ENCODE peak calls at places on chromosomes 3 and 15, in six cellular contexts. N, L, W, B, U and T are unnamed samples. For H3K4me1, the result is how much of the 10 kb centered on the place peaks cover.

GRCh38 chr3:53185761-53186465 is 24.9 kb downstream of the PRKCD start:
- DNase-seq in N (no peak), W (no peak), U (no peak), B (no peak), L (no peak), T (no peak)

GRCh38 chr15:47182818-47183217 is 534.5 kb upstream of the SEMA6D start:
- DNase-seq in L (no peak), N (no peak), U (no peak), W (no peak), B (no peak), T (no peak)

GRCh38 chr3:635393-635792 is 438.8 kb downstream of the CHL1 start:
- DNase-seq in B (no peak), U (no peak), L (peak), N (no peak), W (no peak), T (no peak)

GRCh38 chr15:31472636-31473383 is 146.2 kb downstream of the KLF13 start:
- DNase-seq in W (no peak), U (no peak), L (peak), N (no peak), B (peak), T (peak)

GRCh38 chr3:141845407-141846049 is 30.9 kb upstream of the ATP1B3 start:
- DNase-seq in B (no peak), L (no peak), N (peak), U (peak), W (no peak), T (no peak)

GRCh38 chr15:70235347-70235746 is 137.6 kb upstream of the TLE3 start:
- DNase-seq in W (no peak), L (no peak), U (no peak), N (no peak), B (no peak), T (no peak)

GRCh38 chr15:39466428-39466827 is 114.5 kb upstream of the THBS1 start:
- DNase-seq in U (no peak), L (no peak), N (no peak), B (no peak), W (no peak), T (peak)

GRCh38 chr3:185152433-185153169 is at the start of gene C3orf70:
- DNase-seq in B (peak), U (peak), L (peak), N (peak), W (peak), T (peak)

GRCh38 chr3:128313936-128314335 is 152.8 kb downstream of the DNAJB8 start:
- DNase-seq in B (no peak), W (no peak), N (no peak), L (no peak), U (no peak), T (no peak)

GRCh38 chr3:59818033-59818936 is 768.5 kb upstream of the CFAP20DC start:
- DNase-seq in N (peak), U (peak), L (peak), B (peak), W (peak), T (peak)

GRCh38 chr3:184361532-184361931 is at the start of the genes CLCN2 and POLR2H:
- DNase-seq in W (no peak), B (peak), N (peak), U (peak), L (peak), T (peak)

GRCh38 chr15:51366071-51366470 is 24.6 kb downstream of the GLDN start:
- DNase-seq in W (no peak), N (no peak), L (no peak), U (no peak), B (no peak), T (no peak)

GRCh38 chr15:58864602-58865419 is 68.7 kb downstream of the SLTM start:
- DNase-seq in W (no peak), B (no peak), L (peak), U (peak), N (peak), T (peak)

GRCh38 chr3:65808407-65808806 is 230.3 kb downstream of the MAGI1 start:
- DNase-seq in W (no peak), U (no peak), B (no peak), N (no peak), L (no peak), T (no peak)

GRCh38 chr15:94247789-94248638 is 16.7 kb downstream of the MCTP2 start:
- DNase-seq in U (no peak), W (no peak), L (no peak), N (no peak), B (no peak), T (no peak)

GRCh38 chr3:23987376-23987775 is 42.3 kb downstream of the NR1D2 start:
- DNase-seq in L (no peak), N (no peak), B (no peak), W (no peak), U (no peak), T (no peak)

GRCh38 chr3:42701371-42702065 is 1.1 kb downstream of the HHATL start:
- DNase-seq in N (peak), W (no peak), U (peak), L (peak), B (peak), T (peak)

GRCh38 chr3:140438736-140439505 is 238.9 kb upstream of the TRIM42 start:
- DNase-seq in W (no peak), B (no peak), N (no peak), L (no peak), U (no peak), T (no peak)

GRCh38 chr3:177905895-177906511 is 630.2 kb upstream of the KCNMB2 start:
- DNase-seq in U (peak), W (no peak), N (no peak), B (no peak), L (peak), T (no peak)
- TF ChIP-seq CTCF in U (no peak), W (no peak), N (no peak), B (peak), L (peak), T (no peak)

DNA sequence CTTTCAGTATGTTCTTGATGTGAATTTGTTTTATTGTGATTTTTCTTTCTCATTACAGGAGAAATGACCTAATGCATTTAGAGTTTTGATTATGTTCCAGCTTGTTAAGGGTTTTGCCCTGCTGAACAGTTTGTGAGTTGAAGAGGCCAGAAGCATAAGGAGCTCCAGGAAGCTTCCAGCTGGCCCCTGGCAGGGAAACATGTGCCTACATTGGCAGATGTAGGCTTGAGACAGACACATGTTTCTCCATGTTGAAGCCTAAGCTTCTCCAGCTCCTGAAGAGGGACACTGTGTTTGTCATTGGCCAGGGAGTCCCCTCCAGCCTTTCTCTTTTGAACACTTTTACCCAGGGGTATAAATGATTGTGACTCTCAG is 88.4 kb downstream of the ASB7 start:
- DNase-seq in U (no peak), W (no peak), B (no peak), L (no peak), N (no peak), T (no peak)
- H3K4me3 ChIP-seq in U (no peak), W (no peak), B (no peak), L (no peak), N (no peak), T (no peak)

GRCh38 chr15:63891763-63892123 is 58.0 kb upstream of the HERC1 start:
- DNase-seq in U (no peak), W (no peak), N (no peak), B (peak), L (no peak), T (no peak)

GRCh38 chr15:63893866-63894661 is 60.3 kb upstream of the HERC1 start:
- DNase-seq in L (no peak), U (no peak), W (no peak), B (peak), N (no peak), T (no peak)

GRCh38 chr15:63891079-63891762 is 57.5 kb upstream of the HERC1 start:
- DNase-seq in W (peak), U (peak), N (peak), B (peak), L (peak), T (peak)

GRCh38 chr15:63894662-63894949 is 60.9 kb upstream of the HERC1 start:
- DNase-seq in L (no peak), W (no peak), B (no peak), U (no peak), N (no peak), T (no peak)

DNA sequence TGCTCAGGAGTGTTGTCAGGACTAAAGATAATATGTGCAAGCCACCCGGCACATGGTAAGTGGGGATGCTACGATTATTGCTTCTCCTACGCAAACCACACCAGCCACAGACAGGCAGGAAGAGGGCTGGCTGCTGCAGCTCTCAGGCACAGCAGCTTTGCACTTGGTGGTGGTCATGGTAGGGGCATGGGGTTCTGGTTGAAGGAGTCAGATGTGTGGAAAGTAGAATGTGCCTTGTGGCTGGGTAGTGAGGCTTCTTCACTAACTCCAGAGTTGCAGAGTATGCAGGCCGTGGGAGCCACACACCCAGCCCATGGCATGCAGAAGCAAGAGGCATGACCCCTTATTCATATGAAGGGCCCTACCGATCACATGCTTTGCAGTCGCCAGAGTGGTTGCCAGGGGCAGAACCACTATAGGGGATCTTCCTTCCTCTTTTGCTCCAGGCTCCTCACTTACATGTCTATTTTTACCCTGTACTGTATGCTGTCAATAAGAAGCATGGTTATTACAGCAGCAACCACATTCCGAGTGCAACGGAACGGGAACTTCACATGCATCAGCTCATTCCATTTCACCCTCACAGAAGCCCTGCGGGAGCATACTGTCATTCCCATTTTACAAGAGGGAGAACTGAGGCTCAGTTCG is 59.2 kb upstream of the HERC1 start:
- DNase-seq in B (peak), W (no peak), U (no peak), L (no peak), N (no peak), T (peak)
- H3K4me1 ChIP-seq in B (under half), W (under half), U (under half), L (under half), N (under half), T (half or more)

DNA sequence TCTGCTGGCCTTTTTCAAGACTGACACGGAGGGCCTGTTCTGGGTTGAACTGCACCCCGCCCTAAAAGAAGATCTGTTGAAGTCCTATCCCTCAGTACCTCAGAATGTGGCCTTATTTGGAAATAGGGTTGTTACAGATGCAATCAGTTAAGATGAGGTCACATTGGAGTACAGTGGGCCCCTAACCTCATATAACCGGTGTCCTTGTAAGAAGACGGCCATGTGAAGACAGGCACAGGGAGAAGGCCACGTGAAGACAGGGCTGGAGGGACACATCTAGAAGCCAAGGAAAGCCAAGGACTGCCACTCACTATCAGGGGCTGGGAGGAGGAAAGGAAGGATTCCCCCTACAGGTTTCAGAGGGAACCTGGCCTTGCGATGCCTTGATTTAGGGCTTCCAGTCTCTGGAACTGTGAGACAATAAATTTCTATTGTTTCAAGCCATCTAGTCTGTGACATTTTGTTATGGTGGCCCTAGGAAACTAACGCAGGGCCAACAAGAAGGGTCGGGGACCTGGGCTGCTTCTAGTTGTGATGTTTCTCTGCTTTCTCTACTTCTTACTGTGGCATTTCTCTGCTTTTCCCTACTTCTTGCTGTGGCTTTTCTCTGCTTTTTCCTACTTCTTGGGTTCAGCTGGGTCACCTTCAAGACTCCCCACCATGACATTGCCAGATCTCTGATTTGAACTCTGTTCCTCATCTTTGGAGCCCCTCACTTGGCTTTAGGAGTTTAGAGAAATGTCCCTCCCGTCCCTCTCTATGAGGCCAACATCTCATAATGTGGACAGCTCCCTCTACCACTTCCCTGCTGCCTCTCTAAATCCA is 4.8 kb upstream of the CCDC174 start:
- DNase-seq in N (no peak), W (no peak), U (peak), B (no peak), L (no peak), T (no peak)
- TF ChIP-seq CTCF in N (no peak), W (no peak), U (peak), B (no peak), L (peak), T (no peak)

DNA sequence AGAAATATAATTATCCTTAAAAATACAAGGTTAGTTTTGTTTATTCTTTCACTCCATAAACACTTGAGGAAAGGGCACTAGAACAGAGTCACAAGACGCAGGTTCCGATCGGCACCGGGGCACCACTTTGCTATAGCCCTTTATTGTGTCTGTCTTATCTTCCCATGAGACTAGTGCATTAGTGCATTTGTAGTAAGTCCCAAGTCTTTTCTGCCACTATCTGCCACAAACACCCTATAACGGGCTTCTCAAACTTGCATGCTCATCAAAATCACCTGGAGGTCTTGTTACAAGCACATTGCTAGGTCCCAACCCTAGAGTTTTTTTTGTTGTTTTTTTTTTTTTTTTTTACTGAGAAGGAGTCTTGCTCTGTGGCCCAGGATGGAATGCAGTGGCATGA is 213.1 kb downstream of the FOXP1 start:
- DNase-seq in W (no peak), U (no peak), B (no peak), N (no peak), L (no peak), T (no peak)
- H3K4me3 ChIP-seq in W (no peak), U (no peak), B (no peak), N (no peak), L (no peak), T (no peak)

GRCh38 chr3:71210257-71211002 is 373.1 kb downstream of the FOXP1 start:
- DNase-seq in U (no peak), N (no peak), B (peak), L (peak), W (no peak), T (peak)
- H3K4me1 ChIP-seq in U (under half), N (under half), B (under half), L (under half), W (under half), T (under half)

GRCh38 chr3:46447535-46447934 is 17.2 kb downstream of the LTF start:
- DNase-seq in U (no peak), L (no peak), N (no peak), B (no peak), W (no peak), T (no peak)

GRCh38 chr3:46454209-46454595 is 10.5 kb downstream of the LTF start:
- DNase-seq in U (no peak), B (no peak), W (no peak), N (peak), L (no peak), T (no peak)

GRCh38 chr3:46453526-46454208 is 11.0 kb downstream of the LTF start:
- DNase-seq in W (no peak), B (no peak), L (no peak), N (no peak), U (no peak), T (no peak)

GRCh38 chr3:46448721-46449120 is 16.0 kb downstream of the LTF start:
- DNase-seq in N (peak), U (no peak), W (no peak), B (no peak), L (no peak), T (no peak)

GRCh38 chr3:46449755-46450552 is 14.8 kb downstream of the LTF start:
- DNase-seq in B (no peak), U (peak), W (no peak), L (peak), N (no peak), T (no peak)
- TF ChIP-seq CTCF in B (no peak), U (peak), W (peak), L (peak), N (peak), T (peak)

GRCh38 chr3:19644405-19644804 is 289.6 kb downstream of the EFHB start:
- DNase-seq in N (no peak), W (no peak), L (no peak), U (no peak), B (no peak), T (no peak)

GRCh38 chr3:19641408-19641807 is 292.6 kb downstream of the EFHB start:
- DNase-seq in B (no peak), W (no peak), U (no peak), L (no peak), N (no peak), T (no peak)

DNA sequence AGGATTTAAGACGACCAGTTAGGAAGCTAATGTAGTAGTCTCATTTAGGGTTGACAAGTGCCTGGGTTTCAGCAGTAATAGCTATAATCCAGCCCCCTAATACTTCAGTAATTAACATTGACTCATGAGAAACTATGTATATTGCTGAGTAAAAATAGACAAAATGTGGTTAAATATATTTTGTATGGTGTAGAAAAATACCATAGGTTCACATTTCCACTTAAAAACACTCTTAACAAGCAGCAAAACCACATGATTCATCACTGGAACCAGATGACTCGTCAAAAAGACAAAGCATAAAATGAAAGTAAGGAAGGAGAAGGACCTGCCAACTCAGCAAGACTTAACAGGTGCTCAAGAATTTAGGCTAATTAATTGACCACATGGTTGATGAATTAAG is 288.9 kb downstream of the EFHB start:
- DNase-seq in L (peak), B (no peak), W (no peak), U (no peak), N (no peak), T (no peak)
- H3K4me3 ChIP-seq in L (no peak), B (no peak), W (no peak), U (no peak), N (no peak), T (no peak)